ENCODE peak calls at places on chromosomes 13 and 19, in four cellular contexts. L is thoracic aorta, P is tibial artery, R is right lobe of liver. W is an unnamed sample. For H3K36me3, the result is how much of the 10 kb centered on the place peaks cover.

GRCh38 chr19:35040826-35041547 is 534 bp upstream of the HPN start:
- DNase-seq in L (peak), P (peak), R (peak), W (peak)

GRCh38 chr13:109332501-109333499 is 453.6 kb downstream of the IRS2 start:
- DNase-seq in L (no peak), P (no peak), R (no peak), W (no peak)

GRCh38 chr19:913080-913748 is at the start of gene R3HDM4:
- DNase-seq in L (no peak), P (peak), R (peak), W (peak)

GRCh38 chr13:27857271-27857670 is 62.5 kb upstream of the PDX1 start:
- DNase-seq in L (no peak), P (no peak), R (no peak), W (no peak)

GRCh38 chr13:59312776-59313175 is 851.0 kb downstream of the DIAPH3 start:
- DNase-seq in L (no peak), P (no peak), R (no peak), W (no peak)

GRCh38 chr13:91347996-91348905 is 764 bp downstream of the MIR17HG start:
- DNase-seq in L (no peak), P (no peak), R (peak), W (peak)

GRCh38 chr13:44867825-44868224 is 121.4 kb downstream of the NUFIP1 start:
- DNase-seq in L (no peak), P (no peak), R (no peak), W (no peak)

GRCh38 chr13:97018029-97018819 is 23.9 kb upstream of the OXGR1 start:
- DNase-seq in L (no peak), P (no peak), R (no peak), W (no peak)

GRCh38 chr13:110425444-110425780 is 118.3 kb downstream of the COL4A2 start:
- DNase-seq in L (no peak), P (no peak), R (no peak), W (no peak)

GRCh38 chr19:46733693-46734240 is 12.1 kb upstream of the FKRP start:
- DNase-seq in L (no peak), P (no peak), R (no peak), W (no peak)
- H3K36me3 ChIP-seq in L (under half), P (half or more), R (under half), W (under half)

DNA sequence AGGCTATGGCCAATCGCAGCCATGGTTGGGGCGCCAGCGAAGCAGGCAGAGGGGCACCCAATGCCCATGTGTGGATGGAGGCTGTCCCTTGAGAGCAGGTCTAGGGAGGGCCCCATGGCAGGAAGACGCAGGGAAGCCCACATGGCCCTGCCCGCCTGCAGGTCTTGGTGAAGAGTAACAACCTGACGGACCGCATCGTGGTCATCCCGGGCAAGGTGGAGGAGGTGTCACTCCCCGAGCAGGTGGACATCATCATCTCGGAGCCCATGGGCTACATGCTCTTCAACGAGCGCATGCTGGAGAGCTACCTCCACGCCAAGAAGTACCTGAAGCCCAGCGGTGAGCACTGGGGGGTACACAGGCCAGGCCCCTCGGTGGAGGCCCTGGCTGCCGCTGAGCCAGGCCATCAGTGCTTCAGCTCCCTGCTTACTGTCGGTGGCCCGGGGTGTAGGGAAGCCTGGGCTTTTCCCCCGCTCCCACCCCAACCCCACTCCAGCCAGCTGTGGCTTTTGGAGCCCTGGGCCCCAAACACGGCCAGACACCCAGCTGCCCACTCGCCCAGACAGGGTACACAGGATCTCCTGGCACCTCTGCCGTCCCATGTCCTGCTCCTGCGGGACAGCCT is 14.6 kb downstream of the YIPF2 start:
- DNase-seq in L (no peak), P (no peak), R (no peak), W (no peak)
- H3K36me3 ChIP-seq in L (under half), P (half or more), R (under half), W (under half)

GRCh38 chr13:78638216-78638615 is 20.7 kb downstream of the OBI1 start:
- DNase-seq in L (no peak), P (no peak), R (no peak), W (no peak)
- H3K36me3 ChIP-seq in L (under half), P (half or more), R (under half), W (under half)

GRCh38 chr19:43498233-43498830 is 6.2 kb downstream of the PHLDB3 start:
- DNase-seq in L (no peak), P (no peak), R (no peak), W (no peak)

GRCh38 chr19:43499042-43499441 is 5.5 kb downstream of the PHLDB3 start:
- DNase-seq in L (no peak), P (no peak), R (peak), W (no peak)

GRCh38 chr19:43490759-43491158 is 13.8 kb downstream of the PHLDB3 start:
- DNase-seq in L (no peak), P (no peak), R (no peak), W (no peak)

GRCh38 chr19:43496960-43497359 is 7.6 kb downstream of the PHLDB3 start:
- DNase-seq in L (no peak), P (no peak), R (no peak), W (no peak)

GRCh38 chr19:43495082-43495481 is 9.5 kb downstream of the PHLDB3 start:
- DNase-seq in L (no peak), P (no peak), R (no peak), W (no peak)
- H3K36me3 ChIP-seq in L (under half), P (under half), R (under half), W (under half)

GRCh38 chr19:48750351-48750750 is 2.1 kb downstream of the FUT1 start:
- DNase-seq in L (no peak), P (no peak), R (no peak), W (no peak)
- H3K36me3 ChIP-seq in L (under half), P (under half), R (under half), W (under half)

GRCh38 chr13:29816715-29817114 is 33.7 kb downstream of the UBL3 start:
- DNase-seq in L (no peak), P (no peak), R (no peak), W (no peak)
- H3K36me3 ChIP-seq in L (under half), P (under half), R (under half), W (under half)

GRCh38 chr19:7373862-7374261 is 25.1 kb downstream of the ARHGEF18 start:
- DNase-seq in L (no peak), P (no peak), R (no peak), W (no peak)
- H3K36me3 ChIP-seq in L (under half), P (under half), R (under half), W (under half)